ENCODE peak calls at places on chromosomes 1 and 21, in four cellular contexts. R, I, M and E are unnamed samples.

GRCh38 chr1:95793893-95794292 is 559.9 kb downstream of the RWDD3 start:
- DNase-seq in M (no peak), R (no peak), I (peak), E (no peak)

GRCh38 chr1:93350875-93351274 is 5.2 kb downstream of the DR1 start:
- DNase-seq in I (no peak), R (no peak), M (no peak), E (no peak)

GRCh38 chr1:3072178-3072947 is 3.4 kb downstream of the PRDM16 start:
- DNase-seq in R (no peak), M (peak), I (no peak), E (no peak)

GRCh38 chr21:37757631-37758376 is 158.5 kb downstream of the KCNJ6 start:
- DNase-seq in M (no peak), I (no peak), R (no peak), E (no peak)

GRCh38 chr1:210532223-210532598 is 203.5 kb downstream of the HHAT start:
- DNase-seq in I (no peak), R (no peak), M (no peak), E (no peak)

GRCh38 chr1:235468970-235469369 is 35.3 kb downstream of the B3GALNT2 start:
- DNase-seq in R (no peak), M (no peak), I (no peak), E (no peak)

GRCh38 chr1:193540511-193540910 is 354.1 kb upstream of the B3GALT2 start:
- DNase-seq in R (no peak), M (no peak), I (no peak), E (no peak)

GRCh38 chr1:156053770-156054499 is at the start of gene UBQLN4:
- DNase-seq in R (no peak), I (peak), M (peak), E (peak)

GRCh38 chr1:51058863-51059262 is 43.2 kb upstream of the C1orf185 start:
- DNase-seq in I (no peak), R (peak), M (no peak), E (no peak)

GRCh38 chr1:54012862-54013261 is 5.1 kb downstream of the LDLRAD1 start:
- DNase-seq in R (no peak), M (no peak), I (no peak), E (no peak)

GRCh38 chr1:246113555-246114095 is 393.5 kb downstream of the SMYD3 start:
- DNase-seq in I (no peak), R (no peak), M (no peak), E (no peak)

GRCh38 chr1:93313026-93313425 is 32.7 kb upstream of the DR1 start:
- DNase-seq in I (no peak), M (no peak), R (no peak), E (no peak)

GRCh38 chr1:206606867-206607266 is 5.4 kb downstream of the EIF2D start:
- DNase-seq in R (no peak), M (no peak), I (no peak), E (no peak)

GRCh38 chr1:241396747-241397691 is 40.0 kb upstream of the RGS7 start:
- DNase-seq in I (no peak), M (peak), R (no peak), E (no peak)

GRCh38 chr1:167987174-167987573 is 50.3 kb upstream of the MPC2 start:
- DNase-seq in M (no peak), R (no peak), I (no peak), E (no peak)

GRCh38 chr1:161165742-161166668 is at the start of gene PPOX:
- DNase-seq in M (peak), I (peak), R (peak), E (peak)

GRCh38 chr1:199859525-199859924 is 168.0 kb upstream of the NR5A2 start:
- DNase-seq in I (no peak), M (peak), R (no peak), E (no peak)

GRCh38 chr1:15129944-15130343 is 23.6 kb upstream of the TMEM51 start:
- DNase-seq in I (no peak), R (no peak), M (no peak), E (no peak)

GRCh38 chr1:101567582-101568189 is 330.9 kb downstream of the S1PR1 start:
- DNase-seq in M (peak), I (peak), R (no peak), E (no peak)

GRCh38 chr21:39527664-39528381 is 76.1 kb downstream of the SH3BGR start:
- DNase-seq in M (peak), R (no peak), I (no peak), E (no peak)

GRCh38 chr1:26350343-26350700 is 3.6 kb downstream of the CRYBG2 start:
- DNase-seq in M (no peak), I (no peak), R (no peak), E (no peak)

GRCh38 chr1:203519053-203519770 is 25.3 kb downstream of the OPTC start:
- DNase-seq in I (no peak), R (no peak), M (peak), E (peak)

GRCh38 chr1:182716740-182717720 is 32.6 kb upstream of the RGS8 start:
- DNase-seq in M (no peak), I (no peak), R (peak), E (no peak)

GRCh38 chr1:11845641-11846335 is 1.8 kb downstream of the NPPA start:
- DNase-seq in M (no peak), I (no peak), R (no peak), E (no peak)

GRCh38 chr1:25360596-25361581 is 22.8 kb downstream of the TMEM50A start:
- DNase-seq in R (no peak), M (no peak), I (no peak), E (no peak)

GRCh38 chr1:158146165-158146564 is 34.5 kb upstream of the CD1D start:
- DNase-seq in M (no peak), R (no peak), I (no peak), E (no peak)

GRCh38 chr21:39713905-39714304 is 31.1 kb upstream of the IGSF5 start:
- DNase-seq in R (no peak), M (no peak), I (peak), E (no peak)

GRCh38 chr21:38848187-38848609 is 42.5 kb downstream of the ETS2 start:
- DNase-seq in R (no peak), I (peak), M (no peak), E (no peak)

GRCh38 chr1:238088891-238089290 is 198.2 kb upstream of the ZP4 start:
- DNase-seq in M (no peak), I (no peak), R (no peak), E (no peak)

GRCh38 chr1:169849346-169850022 is 44.2 kb downstream of the SCYL3 start:
- DNase-seq in I (no peak), M (no peak), R (no peak), E (no peak)
- H3K27ac ChIP-seq in I (no peak), M (no peak), R (no peak), E (no peak)

GRCh38 chr1:117541003-117541402 is 64.8 kb upstream of the TENT5C start:
- DNase-seq in M (peak), R (no peak), I (no peak), E (no peak)

GRCh38 chr1:117540532-117540931 is 65.3 kb upstream of the TENT5C start:
- DNase-seq in M (no peak), R (no peak), I (no peak), E (no peak)

GRCh38 chr1:117546467-117546866 is 59.4 kb upstream of the TENT5C start:
- DNase-seq in M (no peak), I (no peak), R (no peak), E (no peak)

GRCh38 chr1:117541585-117541984 is 64.3 kb upstream of the TENT5C start:
- DNase-seq in R (no peak), M (peak), I (no peak), E (no peak)

DNA sequence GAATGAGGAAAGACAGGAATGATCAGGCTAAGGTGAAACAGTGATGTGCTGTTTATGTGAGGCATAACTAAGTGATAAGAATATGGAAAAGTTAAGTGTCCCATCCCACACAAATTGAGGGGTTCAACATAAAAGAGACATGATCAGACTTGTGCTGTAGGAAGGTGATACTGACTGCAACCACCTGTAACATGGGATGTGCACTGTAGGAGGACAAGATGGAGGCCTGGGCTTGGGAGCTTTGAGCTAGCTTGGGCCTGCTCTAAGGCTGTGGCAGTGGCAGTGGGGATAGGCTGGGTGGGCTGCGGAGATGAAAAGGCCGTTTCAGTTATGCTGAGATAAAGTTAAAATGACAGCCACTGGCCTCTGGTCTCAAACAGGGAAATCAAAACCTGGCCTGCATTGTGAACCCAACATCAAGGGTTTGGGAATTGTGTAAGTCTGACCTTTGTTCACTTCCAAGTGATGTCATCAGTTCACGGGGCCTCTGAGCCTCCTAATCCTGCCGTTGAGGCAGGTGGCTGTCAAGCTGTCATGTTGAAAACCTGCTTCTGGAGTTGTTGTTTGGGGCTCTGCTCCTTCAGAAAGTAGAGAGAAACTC is 61.2 kb upstream of the TENT5C start:
- DNase-seq in I (no peak), R (no peak), M (peak), E (no peak)
- H3K27ac ChIP-seq in I (no peak), R (no peak), M (no peak), E (no peak)

DNA sequence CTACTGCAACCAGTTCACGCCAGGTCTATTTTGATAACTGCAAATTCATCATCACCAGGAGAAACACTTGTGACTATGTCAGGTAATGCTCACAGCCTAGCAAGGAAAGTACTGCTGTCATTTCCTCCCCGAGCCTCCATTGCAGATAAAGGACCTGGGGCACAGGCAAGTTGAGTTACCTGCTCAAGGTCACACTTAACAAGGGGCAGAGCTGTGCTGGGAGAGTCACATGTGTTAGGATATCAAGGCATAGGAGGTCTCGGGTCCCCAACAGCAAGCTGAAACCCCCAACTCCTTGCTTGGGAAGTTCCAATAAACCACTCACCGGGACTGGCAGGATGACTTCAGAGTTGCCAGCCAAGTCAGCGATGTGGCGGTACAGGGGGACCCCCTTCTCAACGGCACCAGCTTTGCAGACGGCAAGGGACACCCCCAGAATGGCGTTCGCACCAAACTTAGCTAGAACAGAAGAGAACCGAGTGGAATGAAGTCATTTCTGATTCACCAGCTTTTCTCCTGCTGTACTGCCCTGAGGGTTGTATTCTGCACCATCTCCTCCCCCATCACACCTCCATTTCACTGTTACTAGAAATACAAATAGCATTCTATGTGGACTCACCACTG is 11.6 kb downstream of the ENO1 start:
- DNase-seq in M (no peak), I (no peak), R (no peak), E (no peak)
- H3K27ac ChIP-seq in M (no peak), I (no peak), R (no peak), E (no peak)

GRCh38 chr1:89739844-89740216 is 81.0 kb upstream of the LRRC8D start:
- DNase-seq in M (no peak), I (no peak), R (no peak), E (no peak)

GRCh38 chr1:89736937-89737733 is 83.7 kb upstream of the LRRC8D start:
- DNase-seq in I (no peak), R (no peak), M (no peak), E (no peak)

GRCh38 chr1:89735449-89735848 is 85.4 kb upstream of the LRRC8D start:
- DNase-seq in M (no peak), I (no peak), R (no peak), E (no peak)

GRCh38 chr1:89739013-89739843 is 81.6 kb upstream of the LRRC8D start:
- DNase-seq in R (no peak), M (no peak), I (no peak), E (no peak)

GRCh38 chr1:89737985-89738510 is 82.8 kb upstream of the LRRC8D start:
- DNase-seq in R (no peak), I (no peak), M (no peak), E (no peak)
- H3K27ac ChIP-seq in R (no peak), I (no peak), M (no peak), E (no peak)

DNA sequence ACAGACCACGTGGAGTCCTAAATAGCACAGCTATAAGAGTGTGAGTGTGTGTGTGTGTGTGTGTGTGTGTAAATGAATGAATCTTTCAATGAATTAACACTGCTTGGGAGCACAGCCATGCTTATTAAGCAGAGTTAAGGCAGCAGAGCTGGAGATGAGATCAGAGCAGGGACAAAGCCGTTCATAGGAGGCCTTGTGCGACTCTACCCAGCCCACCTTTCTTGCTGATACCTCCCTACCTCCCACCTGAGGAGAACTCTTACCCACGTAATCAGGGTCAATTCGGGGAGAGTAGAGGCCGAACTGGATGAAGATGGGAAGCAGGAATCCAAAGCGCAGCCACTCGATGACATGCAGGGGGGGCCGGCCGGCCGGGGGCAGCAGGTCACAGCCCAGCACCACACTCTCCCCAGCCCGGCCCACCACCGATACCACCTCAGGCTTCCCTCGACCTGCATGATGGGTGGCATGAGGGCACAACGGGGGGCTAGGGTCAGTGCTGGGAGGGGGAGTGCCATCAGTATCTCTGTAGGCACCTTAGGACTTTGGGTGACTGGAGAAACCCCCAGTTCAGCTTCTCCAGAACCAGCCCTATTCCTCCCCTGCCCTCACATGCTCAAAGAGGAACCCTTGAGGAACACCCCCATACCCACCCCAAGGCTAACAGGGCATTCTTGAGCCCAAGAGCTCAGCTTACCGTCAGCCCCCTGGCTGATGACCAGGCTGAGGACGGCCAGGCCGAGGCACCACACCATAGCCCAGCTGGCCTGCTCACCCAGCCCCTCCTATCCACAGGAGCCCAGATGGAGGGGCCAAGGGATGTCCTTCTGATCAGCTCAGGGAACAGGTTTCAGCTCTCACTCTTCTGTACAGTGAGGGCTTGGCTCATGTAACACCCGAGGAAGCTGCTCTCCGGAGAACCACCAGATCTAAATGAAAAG is 2.4 kb downstream of the IGSF9 start:
- DNase-seq in R (no peak), M (no peak), I (no peak), E (no peak)
- H3K27ac ChIP-seq in R (no peak), M (no peak), I (no peak), E (no peak)

DNA sequence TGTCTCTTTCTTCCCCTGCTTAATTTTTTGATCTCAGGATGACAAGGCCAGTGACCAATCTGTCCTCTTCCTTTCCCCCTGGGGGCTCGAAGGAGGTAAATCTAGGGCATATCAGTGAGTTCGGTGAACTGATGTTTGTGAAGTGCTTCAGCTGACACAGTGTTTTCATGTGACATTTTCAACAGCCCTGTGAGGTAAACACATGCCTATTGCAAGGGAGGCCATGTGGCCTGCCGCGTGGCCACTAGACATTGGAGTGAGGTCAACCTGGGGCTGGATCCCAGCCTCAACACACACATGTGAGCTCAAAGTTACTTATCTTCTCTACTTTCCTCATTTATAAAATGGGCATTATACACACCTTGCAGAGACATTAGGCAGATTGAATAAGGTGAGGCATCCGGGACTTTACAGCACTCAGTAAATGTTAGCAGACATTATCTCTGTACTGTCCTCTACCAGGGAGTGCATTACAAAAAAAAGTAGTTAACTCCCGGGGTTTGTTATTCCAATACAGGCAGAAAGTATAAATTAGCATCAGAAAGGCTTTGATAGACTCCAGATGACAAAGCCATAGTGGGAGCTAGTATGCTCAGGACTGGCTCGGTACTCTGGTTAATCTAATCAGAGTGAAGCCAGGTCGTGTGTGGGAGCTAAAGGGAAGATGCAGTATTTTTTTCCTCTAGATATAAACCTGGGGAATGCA is 126.2 kb downstream of the PLPP3 start:
- DNase-seq in R (no peak), M (no peak), I (no peak), E (no peak)
- H3K27ac ChIP-seq in R (no peak), M (no peak), I (no peak), E (no peak)

DNA sequence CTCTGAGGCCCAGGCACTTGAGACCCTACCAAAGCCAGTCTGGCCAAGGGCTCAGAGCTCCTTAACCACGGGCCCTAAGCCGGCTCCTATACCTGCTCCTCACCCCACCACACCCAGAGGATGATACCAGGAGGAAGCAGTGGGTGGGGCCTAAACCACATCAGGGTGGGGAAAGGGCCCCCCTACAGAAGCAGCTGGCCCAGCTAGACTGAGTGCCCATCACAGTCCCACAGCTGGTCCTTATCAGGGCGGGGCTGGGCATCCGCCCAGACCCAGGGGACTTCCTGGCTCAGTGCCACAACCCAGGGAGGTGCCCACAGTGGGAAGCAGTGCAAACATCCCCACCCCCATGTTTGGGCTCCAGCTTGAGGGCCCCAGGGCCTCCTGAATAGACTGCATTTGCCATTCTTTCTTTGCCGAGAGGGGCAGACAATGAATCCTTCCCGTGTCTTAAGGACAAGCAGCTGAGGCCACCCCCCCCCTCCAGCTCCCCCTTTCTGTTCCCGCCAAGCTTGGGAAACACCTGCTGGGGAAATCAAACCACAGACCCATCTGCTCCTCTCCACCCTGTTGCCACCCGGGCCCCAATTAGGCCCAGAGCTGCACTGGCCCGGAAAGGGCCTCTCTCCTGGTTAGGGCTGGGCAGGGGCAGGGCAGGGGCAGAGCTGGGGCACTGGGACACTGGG is 6.2 kb downstream of the E2F2 start:
- DNase-seq in R (no peak), M (no peak), I (no peak), E (no peak)
- H3K27ac ChIP-seq in R (peak), M (no peak), I (no peak), E (no peak)

DNA sequence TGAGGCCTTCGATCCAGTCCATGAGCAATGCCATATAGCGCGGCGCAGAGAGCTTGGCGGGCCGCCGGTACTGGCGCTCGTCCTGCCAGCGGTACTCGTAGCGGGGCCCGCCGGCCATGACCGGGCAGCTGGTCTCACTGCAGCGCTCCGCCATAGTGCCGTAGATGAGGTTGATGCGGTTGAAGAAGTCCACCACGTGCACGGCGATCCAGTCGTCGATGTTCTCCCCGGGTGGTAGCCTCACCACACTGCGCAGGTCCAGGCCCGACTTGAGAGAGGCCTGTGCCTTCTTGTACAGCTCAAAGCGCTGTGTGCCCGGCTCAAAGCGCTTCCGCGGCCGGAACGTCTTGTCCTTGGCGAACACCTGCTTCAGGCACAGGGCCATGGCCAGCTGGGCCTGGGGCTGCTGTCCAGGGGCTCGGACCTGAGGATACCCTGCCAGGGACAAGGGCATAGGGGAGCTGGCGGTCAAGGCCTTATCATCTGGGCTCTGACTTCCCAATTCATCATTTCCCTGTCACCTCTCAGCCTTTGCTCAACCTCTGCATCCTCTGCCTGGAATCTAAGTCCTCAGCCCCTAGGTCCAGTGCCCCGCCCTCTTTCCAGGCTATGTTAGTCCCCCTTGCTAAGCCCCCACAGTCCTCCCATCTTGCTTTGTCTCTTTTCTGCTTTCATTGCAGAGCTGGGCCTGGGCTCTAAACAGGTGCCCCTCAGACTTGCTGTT is 3.5 kb downstream of the MOB3C start:
- DNase-seq in M (peak), R (no peak), I (peak), E (no peak)
- H3K27ac ChIP-seq in M (peak), R (peak), I (peak), E (no peak)

GRCh38 chr1:89624715-89625323 is 8.1 kb upstream of the LRRC8C start:
- DNase-seq in M (no peak), R (no peak), I (no peak), E (no peak)
- H3K27ac ChIP-seq in M (no peak), R (no peak), I (no peak), E (peak)